ENCODE peak calls at places on chromosomes 16 and 17, in six cellular contexts. One of them, this sample, is unnamed.

GRCh38 chr17:68377771-68378201 is 79.5 kb downstream of the WIPI1 start:
- DNase-seq in fibroblast of the aortic adventitia: no peak
- DNase-seq in body of pancreas: no peak
- DNase-seq in Caco-2: peak
- DNase-seq in GM13977: no peak
- DNase-seq in coronary artery: no peak
- DNase-seq in this sample: no peak

GRCh38 chr16:81723098-81723723 is 55.9 kb upstream of the PLCG2 start:
- DNase-seq in fibroblast of the aortic adventitia: peak
- DNase-seq in coronary artery: no peak
- DNase-seq in GM13977: peak
- DNase-seq in Caco-2: peak
- DNase-seq in body of pancreas: peak
- DNase-seq in this sample: peak

GRCh38 chr17:31261596-31261995 is 35.4 kb downstream of the OMG start:
- DNase-seq in coronary artery: no peak
- DNase-seq in Caco-2: peak
- DNase-seq in GM13977: no peak
- DNase-seq in fibroblast of the aortic adventitia: no peak
- DNase-seq in body of pancreas: no peak
- DNase-seq in this sample: no peak

GRCh38 chr17:30323262-30323894 is 10.5 kb downstream of the TMIGD1 start:
- DNase-seq in Caco-2: no peak
- DNase-seq in coronary artery: no peak
- DNase-seq in body of pancreas: no peak
- DNase-seq in fibroblast of the aortic adventitia: no peak
- DNase-seq in GM13977: no peak
- DNase-seq in this sample: peak

GRCh38 chr17:72576289-72576759 is 455.5 kb downstream of the SOX9 start:
- DNase-seq in GM13977: no peak
- DNase-seq in body of pancreas: no peak
- DNase-seq in coronary artery: no peak
- DNase-seq in Caco-2: no peak
- DNase-seq in fibroblast of the aortic adventitia: no peak
- DNase-seq in this sample: no peak

GRCh38 chr17:15512310-15512709 is 44.9 kb upstream of the CDRT4 start:
- DNase-seq in body of pancreas: no peak
- DNase-seq in Caco-2: no peak
- DNase-seq in GM13977: no peak
- DNase-seq in coronary artery: no peak
- DNase-seq in fibroblast of the aortic adventitia: no peak
- DNase-seq in this sample: no peak

GRCh38 chr17:45261577-45262515 is at the start of gene SPATA32:
- DNase-seq in Caco-2: no peak
- DNase-seq in coronary artery: no peak
- DNase-seq in body of pancreas: peak
- DNase-seq in fibroblast of the aortic adventitia: peak
- DNase-seq in GM13977: peak
- DNase-seq in this sample: no peak

GRCh38 chr17:40093580-40094201 is 6.7 kb downstream of the NR1D1 start:
- DNase-seq in coronary artery: peak
- DNase-seq in fibroblast of the aortic adventitia: no peak
- DNase-seq in GM13977: no peak
- DNase-seq in Caco-2: no peak
- DNase-seq in body of pancreas: no peak
- DNase-seq in this sample: no peak

GRCh38 chr16:89693289-89693731 is 6.8 kb downstream of the CDK10 start:
- DNase-seq in fibroblast of the aortic adventitia: no peak
- DNase-seq in coronary artery: peak
- DNase-seq in body of pancreas: no peak
- DNase-seq in GM13977: no peak
- DNase-seq in Caco-2: no peak
- DNase-seq in this sample: no peak

GRCh38 chr16:22353933-22354541 is 20.4 kb downstream of the CDR2 start:
- DNase-seq in coronary artery: no peak
- DNase-seq in body of pancreas: no peak
- DNase-seq in Caco-2: peak
- DNase-seq in GM13977: no peak
- DNase-seq in fibroblast of the aortic adventitia: no peak
- DNase-seq in this sample: no peak

GRCh38 chr17:42779942-42780815 is at the start of gene WNK4:
- DNase-seq in Caco-2: peak
- DNase-seq in fibroblast of the aortic adventitia: no peak
- DNase-seq in coronary artery: no peak
- DNase-seq in GM13977: peak
- DNase-seq in body of pancreas: no peak
- DNase-seq in this sample: peak

GRCh38 chr16:77759821-77760220 is 28.5 kb upstream of the VAT1L start:
- DNase-seq in coronary artery: no peak
- DNase-seq in body of pancreas: no peak
- DNase-seq in fibroblast of the aortic adventitia: peak
- DNase-seq in Caco-2: no peak
- DNase-seq in GM13977: no peak
- DNase-seq in this sample: no peak

GRCh38 chr16:68365167-68365817 is 54.5 kb downstream of the PRMT7 start:
- DNase-seq in fibroblast of the aortic adventitia: no peak
- DNase-seq in Caco-2: no peak
- DNase-seq in coronary artery: no peak
- DNase-seq in GM13977: no peak
- DNase-seq in body of pancreas: no peak
- DNase-seq in this sample: no peak

GRCh38 chr17:50478391-50479361 is at the start of gene RSAD1:
- DNase-seq in coronary artery: peak
- DNase-seq in fibroblast of the aortic adventitia: peak
- DNase-seq in GM13977: peak
- DNase-seq in Caco-2: peak
- DNase-seq in body of pancreas: peak
- DNase-seq in this sample: peak

GRCh38 chr16:79132745-79133144 is 467.8 kb downstream of the MAF start:
- DNase-seq in body of pancreas: peak
- DNase-seq in Caco-2: no peak
- DNase-seq in GM13977: no peak
- DNase-seq in coronary artery: no peak
- DNase-seq in fibroblast of the aortic adventitia: no peak
- DNase-seq in this sample: no peak

GRCh38 chr17:29572691-29573557 is 4.4 kb downstream of the TP53I13 start:
- DNase-seq in GM13977: peak
- DNase-seq in Caco-2: no peak
- DNase-seq in coronary artery: peak
- DNase-seq in fibroblast of the aortic adventitia: peak
- DNase-seq in body of pancreas: peak
- DNase-seq in this sample: no peak

GRCh38 chr17:4436381-4436780 is 2.6 kb downstream of the SPNS3 start:
- DNase-seq in Caco-2: no peak
- DNase-seq in body of pancreas: no peak
- DNase-seq in fibroblast of the aortic adventitia: no peak
- DNase-seq in GM13977: no peak
- DNase-seq in coronary artery: no peak
- DNase-seq in this sample: no peak

GRCh38 chr17:58364270-58364942 is 12.4 kb upstream of the SUPT4H1 start:
- DNase-seq in GM13977: no peak
- DNase-seq in body of pancreas: no peak
- DNase-seq in fibroblast of the aortic adventitia: peak
- DNase-seq in coronary artery: no peak
- DNase-seq in Caco-2: peak
- DNase-seq in this sample: no peak

GRCh38 chr17:64198711-64199110 is 64.3 kb downstream of the TEX2 start:
- DNase-seq in body of pancreas: no peak
- DNase-seq in GM13977: no peak
- DNase-seq in coronary artery: no peak
- DNase-seq in fibroblast of the aortic adventitia: no peak
- DNase-seq in Caco-2: no peak
- DNase-seq in this sample: no peak

GRCh38 chr17:64205804-64206203 is 57.3 kb downstream of the TEX2 start:
- DNase-seq in Caco-2: no peak
- DNase-seq in body of pancreas: no peak
- DNase-seq in coronary artery: no peak
- DNase-seq in fibroblast of the aortic adventitia: peak
- DNase-seq in GM13977: no peak
- DNase-seq in this sample: no peak

GRCh38 chr17:64200080-64201042 is 62.7 kb downstream of the TEX2 start:
- DNase-seq in body of pancreas: no peak
- DNase-seq in fibroblast of the aortic adventitia: peak
- DNase-seq in Caco-2: no peak
- DNase-seq in GM13977: peak
- DNase-seq in coronary artery: no peak
- DNase-seq in this sample: no peak

GRCh38 chr17:64203630-64204029 is 59.4 kb downstream of the TEX2 start:
- DNase-seq in GM13977: no peak
- DNase-seq in coronary artery: no peak
- DNase-seq in fibroblast of the aortic adventitia: no peak
- DNase-seq in Caco-2: no peak
- DNase-seq in body of pancreas: no peak
- DNase-seq in this sample: no peak

GRCh38 chr17:64202683-64203430 is 60.2 kb downstream of the TEX2 start:
- DNase-seq in Caco-2: no peak
- DNase-seq in coronary artery: no peak
- DNase-seq in GM13977: no peak
- DNase-seq in body of pancreas: no peak
- DNase-seq in fibroblast of the aortic adventitia: peak
- DNase-seq in this sample: no peak
- TF ChIP-seq CTCF in Caco-2: no peak
- TF ChIP-seq CTCF in coronary artery: no peak
- TF ChIP-seq CTCF in GM13977: no peak
- TF ChIP-seq CTCF in body of pancreas: no peak
- TF ChIP-seq CTCF in fibroblast of the aortic adventitia: no peak
- TF ChIP-seq CTCF in this sample: no peak

DNA sequence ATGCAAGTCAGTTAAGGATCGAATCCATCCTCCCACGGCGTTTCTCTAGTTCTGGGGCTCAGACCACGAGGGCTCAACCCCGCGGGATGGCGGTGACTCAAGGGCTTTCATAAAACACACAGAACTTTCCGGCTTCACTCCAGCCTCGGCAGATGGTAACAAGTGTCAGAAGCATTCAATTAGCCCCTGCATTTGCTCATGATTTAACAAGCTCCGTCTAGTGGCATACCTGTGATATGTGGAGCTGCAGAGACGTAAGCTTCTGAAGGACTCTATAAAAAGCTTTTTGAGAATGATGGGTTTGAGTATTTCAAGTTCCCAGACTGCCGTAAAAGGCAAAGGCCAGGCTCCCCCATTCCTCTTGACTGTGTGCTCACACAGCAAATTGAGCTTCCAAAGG is 91.3 kb upstream of the SEC14L1 start:
- DNase-seq in body of pancreas: no peak
- DNase-seq in coronary artery: no peak
- DNase-seq in fibroblast of the aortic adventitia: no peak
- DNase-seq in Caco-2: no peak
- DNase-seq in GM13977: no peak
- DNase-seq in this sample: no peak
- TF ChIP-seq CTCF in body of pancreas: no peak
- TF ChIP-seq CTCF in coronary artery: no peak
- TF ChIP-seq CTCF in fibroblast of the aortic adventitia: no peak
- TF ChIP-seq CTCF in Caco-2: no peak
- TF ChIP-seq CTCF in GM13977: no peak
- TF ChIP-seq CTCF in this sample: no peak

DNA sequence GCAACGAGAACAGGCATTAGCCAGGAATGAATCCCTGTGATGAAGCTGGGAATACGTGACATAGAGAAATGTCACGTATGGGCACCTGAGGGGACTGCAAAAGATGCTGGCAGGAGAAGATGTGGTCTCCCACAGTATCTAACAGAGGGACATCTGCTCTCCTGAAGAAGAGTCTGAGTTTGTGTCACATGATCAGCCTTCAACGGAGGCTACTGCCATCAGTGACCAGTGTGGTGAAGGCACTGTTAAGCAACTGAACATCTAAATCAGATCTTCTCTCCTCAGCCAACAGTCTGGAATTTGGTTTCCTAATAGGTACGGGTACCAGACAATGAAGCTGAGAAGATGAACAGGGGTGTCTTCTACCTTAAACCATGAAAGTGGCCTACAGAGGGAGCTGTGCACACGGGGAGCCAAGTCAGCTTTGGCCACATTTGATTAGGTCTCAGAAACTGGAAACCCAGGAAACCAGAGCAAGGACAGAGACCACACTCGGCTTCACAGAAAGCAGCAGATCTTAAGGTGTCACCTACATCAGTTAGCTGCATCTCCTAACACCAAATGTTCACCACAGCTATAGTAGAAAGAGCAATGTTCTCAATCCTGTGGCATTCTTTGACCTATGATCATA is 41.8 kb downstream of the BRD7 start:
- DNase-seq in Caco-2: no peak
- DNase-seq in GM13977: peak
- DNase-seq in fibroblast of the aortic adventitia: peak
- DNase-seq in coronary artery: no peak
- DNase-seq in body of pancreas: no peak
- DNase-seq in this sample: no peak
- TF ChIP-seq CTCF in Caco-2: peak
- TF ChIP-seq CTCF in GM13977: peak
- TF ChIP-seq CTCF in fibroblast of the aortic adventitia: peak
- TF ChIP-seq CTCF in coronary artery: peak
- TF ChIP-seq CTCF in body of pancreas: peak
- TF ChIP-seq CTCF in this sample: peak

DNA sequence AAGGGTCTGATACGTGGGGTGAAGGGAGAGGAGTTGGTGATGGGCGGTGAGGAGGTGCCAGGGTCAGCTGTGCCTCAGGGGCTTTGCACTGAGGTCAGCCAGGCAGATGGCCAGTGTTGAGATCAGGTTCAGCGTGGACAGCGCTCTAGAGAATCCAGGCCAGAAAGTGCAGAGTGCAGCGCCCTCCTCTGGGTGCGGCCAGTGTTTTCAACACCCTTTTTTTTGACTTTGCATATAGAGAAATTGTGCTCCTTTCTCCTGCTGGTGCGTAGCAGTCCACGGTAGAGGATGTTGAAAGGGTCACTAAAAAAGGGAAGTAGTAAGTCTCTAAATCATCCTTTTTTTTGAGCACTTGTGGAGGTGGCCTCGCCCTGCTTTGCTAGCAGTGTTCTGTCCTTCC is 53.9 kb downstream of the BANP start:
- DNase-seq in GM13977: no peak
- DNase-seq in coronary artery: no peak
- DNase-seq in body of pancreas: no peak
- DNase-seq in fibroblast of the aortic adventitia: peak
- DNase-seq in Caco-2: no peak
- DNase-seq in this sample: no peak
- TF ChIP-seq CTCF in GM13977: peak
- TF ChIP-seq CTCF in coronary artery: no peak
- TF ChIP-seq CTCF in body of pancreas: no peak
- TF ChIP-seq CTCF in fibroblast of the aortic adventitia: peak
- TF ChIP-seq CTCF in Caco-2: no peak
- TF ChIP-seq CTCF in this sample: no peak